ENCODE peak calls at places on chromosomes 2 and 18, in five cellular contexts. L is IMR-90, P is cardiac muscle cell, A is fibroblast of mammary gland, C is cardiac fibroblast. K is an unnamed sample.

GRCh38 chr2:42951263-42951938 is 159.0 kb upstream of the HAAO start:
- DNase-seq in L (no peak), P (no peak), A (no peak), C (no peak), K (no peak)

GRCh38 chr2:29182334-29182733 is 67.1 kb downstream of the CLIP4 start:
- DNase-seq in L (no peak), P (no peak), A (no peak), C (no peak), K (no peak)

GRCh38 chr18:34972765-34973414 is 68.3 kb upstream of the MAPRE2 start:
- DNase-seq in L (no peak), P (no peak), A (no peak), C (no peak), K (no peak)

GRCh38 chr18:54957295-54957694 is 2.0 kb downstream of the CCDC68 start:
- DNase-seq in L (no peak), P (no peak), A (peak), C (peak), K (no peak)

GRCh38 chr2:133531382-133531781 is 36.9 kb downstream of the NCKAP5 start:
- DNase-seq in L (no peak), P (no peak), A (no peak), C (no peak), K (no peak)

GRCh38 chr2:9737053-9737875 is 106.0 kb upstream of the TAF1B start:
- DNase-seq in L (peak), P (peak), A (peak), C (no peak), K (no peak)

GRCh38 chr2:30821960-30822359 is 14.7 kb upstream of the CAPN13 start:
- DNase-seq in L (no peak), P (no peak), A (no peak), C (no peak), K (no peak)

GRCh38 chr2:64543006-64543697 is 19.0 kb downstream of the AFTPH start:
- DNase-seq in L (peak), P (no peak), A (peak), C (no peak), K (no peak)

GRCh38 chr18:68840554-68841263 is 42.8 kb downstream of the CCDC102B start:
- DNase-seq in L (peak), P (peak), A (peak), C (peak), K (peak)

GRCh38 chr2:119638891-119639539 is 40.0 kb upstream of the TMEM177 start:
- DNase-seq in L (no peak), P (peak), A (no peak), C (peak), K (peak)

GRCh38 chr18:46167971-46168370 is 63.8 kb downstream of the HAUS1 start:
- DNase-seq in L (no peak), P (no peak), A (no peak), C (no peak), K (no peak)

GRCh38 chr2:188813846-188814245 is 160.3 kb upstream of the COL3A1 start:
- DNase-seq in L (no peak), P (peak), A (peak), C (peak), K (no peak)

GRCh38 chr2:41892486-41892885 is 155.3 kb upstream of the PKDCC start:
- DNase-seq in L (no peak), P (no peak), A (no peak), C (no peak), K (no peak)

GRCh38 chr18:50509012-50509411 is 50.9 kb upstream of the MAPK4 start:
- DNase-seq in L (no peak), P (no peak), A (no peak), C (no peak), K (no peak)

GRCh38 chr18:59022167-59022945 is 117.3 kb upstream of the SEC11C start:
- DNase-seq in L (no peak), P (peak), A (peak), C (peak), K (no peak)

GRCh38 chr2:84946204-84947009 is 24.6 kb upstream of the KCMF1 start:
- DNase-seq in L (peak), P (peak), A (peak), C (peak), K (no peak)

GRCh38 chr2:200252661-200253067 is 53.8 kb upstream of the SPATS2L start:
- DNase-seq in L (peak), P (peak), A (peak), C (peak), K (no peak)

GRCh38 chr2:68404901-68405799 is 40.1 kb downstream of the PLEK start:
- DNase-seq in L (no peak), P (no peak), A (no peak), C (no peak), K (no peak)

GRCh38 chr18:21831413-21831831 is 90.8 kb downstream of the MIB1 start:
- DNase-seq in L (peak), P (peak), A (no peak), C (peak), K (no peak)

GRCh38 chr2:98465456-98466201 is 21.0 kb downstream of the INPP4A start:
- DNase-seq in L (peak), P (peak), A (peak), C (peak), K (no peak)

GRCh38 chr18:69943021-69943420 is 4.7 kb downstream of the CD226 start:
- DNase-seq in L (no peak), P (no peak), A (no peak), C (no peak), K (no peak)

GRCh38 chr2:105782646-105783045 is 37.9 kb downstream of the NCK2 start:
- DNase-seq in L (no peak), P (no peak), A (no peak), C (no peak), K (no peak)
- H3K4me3 ChIP-seq in L (no peak), P (no peak), A (no peak), C (no peak), K (no peak)

GRCh38 chr2:100902833-100903405 is 83.0 kb downstream of the NPAS2 start:
- DNase-seq in L (peak), P (peak), A (peak), C (peak), K (peak)
- TF ChIP-seq CTCF in L (peak), P (peak), A (peak), C (peak), K (no peak)

GRCh38 chr18:23306842-23307241 is 146.2 kb upstream of the RIOK3 start:
- DNase-seq in L (no peak), P (no peak), A (no peak), C (no peak), K (no peak)
- H3K4me3 ChIP-seq in L (no peak), P (no peak), A (no peak), C (no peak), K (no peak)

GRCh38 chr18:48639772-48640432 is 101.1 kb downstream of the CTIF start:
- DNase-seq in L (no peak), P (no peak), A (no peak), C (no peak), K (no peak)
- TF ChIP-seq CTCF in L (peak), P (peak), A (peak), C (peak), K (peak)

DNA sequence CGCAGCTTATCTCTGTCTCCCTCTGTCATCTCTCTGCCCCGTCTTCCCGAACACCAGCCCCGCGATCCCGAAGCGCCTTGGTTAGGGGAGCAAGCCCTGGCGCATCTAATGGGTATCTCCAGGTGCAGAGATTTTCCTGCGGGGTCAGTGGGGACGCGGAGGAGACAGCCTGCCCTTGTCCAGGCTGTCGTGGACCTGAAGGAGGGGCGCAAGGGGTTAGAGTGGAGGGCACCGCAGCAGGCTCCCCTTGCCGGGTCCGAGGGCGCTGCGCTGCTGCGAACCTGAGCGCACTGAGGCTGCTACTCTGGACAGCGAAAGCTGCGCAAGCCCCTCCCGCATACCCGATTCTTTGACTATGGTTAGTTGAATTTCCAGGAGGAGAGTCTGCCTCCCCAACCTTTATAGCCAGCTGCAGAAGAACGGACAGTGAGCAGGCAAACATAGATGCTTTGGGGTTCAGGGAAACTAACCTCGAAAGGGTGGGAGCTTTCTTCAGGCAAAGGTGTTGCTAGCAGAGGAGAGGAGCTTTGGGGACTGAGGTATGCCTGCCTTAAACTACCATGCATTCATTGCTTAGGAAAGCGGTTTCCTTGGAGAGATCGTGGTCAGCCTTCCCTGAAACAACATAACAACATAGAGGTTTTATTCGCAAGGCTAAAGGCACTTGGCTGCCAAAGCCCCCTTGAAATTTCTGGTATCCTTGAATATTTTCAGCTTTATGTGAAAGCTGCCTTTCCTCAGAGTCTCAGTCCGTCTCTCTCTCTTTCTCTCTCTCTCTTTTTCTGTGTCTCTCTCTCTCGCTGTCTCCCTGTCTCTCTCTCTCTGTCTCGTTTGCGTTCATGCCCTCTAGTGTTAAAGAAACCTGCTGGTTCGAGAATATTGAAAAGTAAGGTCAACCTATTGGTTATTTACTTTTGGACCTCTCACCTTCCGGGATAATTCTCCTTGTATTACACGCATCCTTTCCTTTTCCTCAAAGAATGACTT is 1.6 kb downstream of the GALNT13 start:
- DNase-seq in L (no peak), P (no peak), A (peak), C (no peak), K (no peak)
- H3K4me3 ChIP-seq in L (no peak), P (peak), A (peak), C (no peak), K (peak)

DNA sequence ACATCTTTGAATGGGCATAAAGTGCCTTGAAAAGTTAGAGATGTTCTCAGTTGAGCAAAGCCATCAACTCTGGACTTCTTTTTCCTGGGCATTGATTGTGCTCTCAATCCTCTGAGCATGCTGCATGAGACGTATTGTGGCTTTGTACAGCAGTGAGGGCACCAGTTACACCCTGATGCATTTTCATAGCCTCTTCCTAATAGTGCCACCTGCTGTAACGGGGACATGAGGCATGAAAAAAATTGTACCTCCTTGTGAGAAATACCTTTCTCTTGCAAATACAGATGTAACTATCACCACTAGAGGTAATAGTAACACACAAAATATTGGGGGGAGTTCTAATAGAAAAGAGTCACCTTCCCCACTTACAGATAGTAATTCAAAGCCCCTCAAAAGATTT is 697.5 kb downstream of the TMEM182 start:
- DNase-seq in L (no peak), P (no peak), A (no peak), C (no peak), K (no peak)
- TF ChIP-seq CTCF in L (no peak), P (no peak), A (no peak), C (no peak), K (no peak)

DNA sequence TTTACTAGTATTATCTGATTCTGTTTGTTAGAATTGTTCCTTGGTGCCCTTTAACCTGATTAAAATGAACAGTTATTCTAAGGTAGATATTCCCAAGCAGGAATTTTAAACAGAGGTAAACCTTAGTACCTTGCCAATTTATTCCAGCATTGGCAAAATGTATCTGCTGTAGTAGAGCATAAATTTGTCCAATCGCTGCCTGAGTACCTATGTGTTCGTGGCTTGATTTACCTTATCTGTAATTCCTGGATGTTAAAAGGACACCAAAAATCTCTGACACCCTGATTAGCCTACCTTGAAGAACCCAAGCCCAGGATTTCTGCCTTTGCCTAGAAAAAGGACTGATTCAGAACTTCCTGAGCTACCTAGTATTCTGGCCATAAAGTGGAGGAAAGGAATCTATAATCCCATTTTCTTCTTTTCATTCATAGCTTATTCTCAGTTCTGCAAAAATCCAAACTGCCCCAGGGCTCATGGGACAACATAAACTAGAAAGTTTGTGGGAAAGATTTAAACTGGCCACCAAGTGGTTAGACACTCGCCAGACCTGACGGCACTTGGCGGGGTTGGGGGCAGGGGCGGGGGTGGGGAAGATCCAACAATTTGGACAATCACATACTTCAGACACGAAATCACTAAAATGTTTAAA is 16.2 kb upstream of the ZCCHC2 start:
- DNase-seq in L (no peak), P (no peak), A (no peak), C (no peak), K (no peak)
- H3K4me3 ChIP-seq in L (peak), P (no peak), A (peak), C (no peak), K (no peak)

GRCh38 chr2:73611193-73611592 is 31.0 kb downstream of the NAT8 start:
- DNase-seq in L (no peak), P (no peak), A (no peak), C (no peak), K (no peak)
- TF ChIP-seq CTCF in L (no peak), P (no peak), A (no peak), C (no peak), K (no peak)

GRCh38 chr2:182361477-182361876 is 65.4 kb downstream of the PDE1A start:
- DNase-seq in L (no peak), P (no peak), A (no peak), C (no peak), K (no peak)
- H3K4me3 ChIP-seq in L (no peak), P (no peak), A (no peak), C (no peak), K (no peak)

K was measured in astrocyte of the cerebellum.